ENCODE peak calls at places on chromosomes 3 and 15, in six cellular contexts. P, D, E, H, W and X are unnamed samples.
A peak's percentile ranks its signal among the peaks of the same experiment; 100 is the strongest.

GRCh38 chr15:52780172-52780980 is 9.8 kb downstream of the ONECUT1 start:
- DNase-seq in P (peak; percentile 85), D (peak; percentile 15), E (peak; percentile 45), H (no peak), W (peak; percentile 70), X (peak; percentile 45)

GRCh38 chr3:160372780-160373179 is 26.2 kb downstream of the IFT80 start:
- DNase-seq in P (no peak), D (no peak), E (peak; percentile 36), H (no peak), W (no peak), X (no peak)

GRCh38 chr3:188000361-188000861 is 153.5 kb upstream of the LPP start:
- DNase-seq in P (no peak), D (no peak), E (no peak), H (peak; percentile 30), W (no peak), X (no peak)

GRCh38 chr3:94063497-94064119 is 747 bp downstream of the NSUN3 start:
- DNase-seq in P (no peak), D (no peak), E (no peak), H (no peak), W (no peak), X (no peak)

GRCh38 chr15:56074866-56075265 is 81.5 kb upstream of the NEDD4 start:
- DNase-seq in P (no peak), D (no peak), E (no peak), H (no peak), W (no peak), X (no peak)

GRCh38 chr3:174202561-174202960 is 656.6 kb upstream of the NAALADL2 start:
- DNase-seq in P (no peak), D (no peak), E (peak; percentile 65), H (no peak), W (no peak), X (no peak)

GRCh38 chr3:184798120-184798519 is 13.8 kb upstream of the VPS8 start:
- DNase-seq in P (no peak), D (no peak), E (no peak), H (no peak), W (no peak), X (no peak)

GRCh38 chr3:8987673-8988655 is 24.7 kb upstream of the RAD18 start:
- DNase-seq in P (peak; percentile 74), D (peak; percentile 8), E (peak; percentile 49), H (no peak), W (peak; percentile 54), X (peak; percentile 65)

GRCh38 chr3:10702961-10703740 is 112.9 kb upstream of the SLC6A11 start:
- DNase-seq in P (no peak), D (no peak), E (no peak), H (no peak), W (no peak), X (no peak)

GRCh38 chr3:29515451-29515850 is 234.6 kb downstream of the RBMS3 start:
- DNase-seq in P (no peak), D (no peak), E (peak; percentile 63), H (no peak), W (no peak), X (no peak)

GRCh38 chr15:74320358-74321247 is 46.8 kb downstream of the CYP11A1 start:
- DNase-seq in P (peak; percentile 61), D (no peak), E (peak; percentile 45), H (no peak), W (peak; percentile 39), X (peak; percentile 67)

GRCh38 chr15:40456299-40456712 is 14.5 kb upstream of the CHST14 start:
- DNase-seq in P (no peak), D (no peak), E (no peak), H (no peak), W (no peak), X (peak; percentile 50)